ENCODE peak calls at places on chromosomes 5 and 9, in five cellular contexts. Z, G, H, L and R are unnamed samples.

GRCh38 chr9:114247491-114247890 is 75.4 kb upstream of the ORM1 start:
- DNase-seq in Z (no peak), G (no peak), H (no peak), L (no peak), R (no peak)

GRCh38 chr5:69331528-69332445 is 814 bp downstream of the CCDC125 start:
- DNase-seq in Z (peak), G (no peak), H (no peak), L (no peak), R (no peak)

GRCh38 chr5:143205386-143205785 is 198.1 kb downstream of the NR3C1 start:
- DNase-seq in Z (peak), G (no peak), H (no peak), L (no peak), R (no peak)

GRCh38 chr9:97978706-97979105 is 4.4 kb upstream of the ANP32B start:
- DNase-seq in Z (no peak), G (no peak), H (no peak), L (no peak), R (no peak)

GRCh38 chr9:93127395-93127911 is 6.6 kb downstream of the NINJ1 start:
- DNase-seq in Z (no peak), G (no peak), H (no peak), L (no peak), R (no peak)

GRCh38 chr9:18665947-18666346 is 192.0 kb downstream of the ADAMTSL1 start:
- DNase-seq in Z (no peak), G (no peak), H (no peak), L (no peak), R (no peak)

GRCh38 chr9:78319197-78320029 is 22.5 kb downstream of the PSAT1 start:
- DNase-seq in Z (no peak), G (no peak), H (no peak), L (no peak), R (no peak)

GRCh38 chr5:66138572-66139116 is 5.5 kb upstream of the SREK1 start:
- DNase-seq in Z (no peak), G (peak), H (no peak), L (no peak), R (no peak)

GRCh38 chr9:137201205-137201868 is 796 bp upstream of the TPRN start:
- DNase-seq in Z (peak), G (no peak), H (no peak), L (no peak), R (no peak)

GRCh38 chr9:27053369-27054057 is 48.0 kb upstream of the LRRC19 start:
- DNase-seq in Z (no peak), G (no peak), H (no peak), L (no peak), R (no peak)

GRCh38 chr9:138022121-138022741 is 144.6 kb downstream of the CACNA1B start:
- DNase-seq in Z (peak), G (peak), H (no peak), L (no peak), R (no peak)

GRCh38 chr9:124480621-124480981 is 26.6 kb downstream of the NR5A1 start:
- DNase-seq in Z (peak), G (peak), H (no peak), L (no peak), R (no peak)

GRCh38 chr5:73158313-73158712 is 14.7 kb upstream of the TMEM174 start:
- DNase-seq in Z (no peak), G (no peak), H (no peak), L (no peak), R (no peak)

GRCh38 chr5:9461246-9461645 is 84.6 kb downstream of the SEMA5A start:
- DNase-seq in Z (no peak), G (no peak), H (no peak), L (no peak), R (no peak)

GRCh38 chr5:155651-156410 is 35.5 kb upstream of the LRRC14B start:
- DNase-seq in Z (no peak), G (no peak), H (no peak), L (no peak), R (no peak)

GRCh38 chr5:1374680-1375055 is 29.8 kb upstream of the CLPTM1L start:
- DNase-seq in Z (no peak), G (no peak), H (no peak), L (no peak), R (no peak)

GRCh38 chr5:107104774-107105050 is 566.0 kb downstream of the EFNA5 start:
- DNase-seq in Z (peak), G (no peak), H (no peak), L (no peak), R (peak)

GRCh38 chr9:8456327-8456726 is 656.7 kb upstream of the DMAC1 start:
- DNase-seq in Z (no peak), G (no peak), H (no peak), L (no peak), R (no peak)

GRCh38 chr5:175347027-175347426 is 97.0 kb downstream of the DRD1 start:
- DNase-seq in Z (no peak), G (no peak), H (no peak), L (no peak), R (no peak)

GRCh38 chr5:133930061-133930823 is 38.2 kb downstream of the C5orf15 start:
- DNase-seq in Z (no peak), G (peak), H (no peak), L (no peak), R (no peak)

DNA sequence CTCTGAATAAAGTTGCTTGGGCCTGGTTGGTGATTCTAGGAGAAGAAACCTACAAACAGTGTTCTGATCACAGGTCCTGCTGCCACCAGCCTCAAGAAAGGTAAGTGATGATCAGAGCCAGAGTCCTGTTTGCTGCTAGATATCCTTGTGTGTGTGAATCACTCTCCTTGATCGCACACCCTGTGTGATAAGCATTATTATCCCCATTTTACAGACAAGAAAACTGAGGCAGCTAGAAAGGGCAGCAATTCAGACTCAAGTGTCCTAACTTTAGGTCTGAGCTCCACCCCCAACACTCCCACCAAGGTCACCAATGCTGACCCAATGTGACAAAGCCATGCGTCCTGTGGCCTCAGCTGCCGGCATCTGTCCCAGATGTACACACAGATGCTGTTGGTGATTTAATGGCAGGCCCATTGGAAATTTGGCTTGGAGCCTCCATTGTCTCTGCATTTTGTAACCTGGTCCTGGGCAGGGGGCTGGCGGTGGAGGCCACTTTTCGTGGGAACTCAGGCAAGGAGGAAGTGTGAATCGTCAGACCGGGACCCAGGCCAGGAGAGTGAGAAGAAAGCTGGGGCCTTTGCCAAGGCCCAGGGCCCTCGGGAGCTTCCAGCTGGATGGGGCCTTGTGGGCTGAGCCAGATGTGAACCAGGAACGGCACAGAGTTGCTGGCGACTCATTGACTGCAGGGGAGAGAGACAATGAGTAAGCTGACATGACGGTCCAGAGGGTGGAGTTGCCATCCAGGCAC is 29.8 kb upstream of the GGTA1 start:
- DNase-seq in Z (no peak), G (no peak), H (no peak), L (no peak), R (no peak)
- TF ChIP-seq POLR2AphosphoS5 in Z (no peak), G (no peak), H (no peak), L (no peak), R (no peak)

GRCh38 chr5:43042176-43042625 is 2.1 kb upstream of the ANXA2R start:
- DNase-seq in Z (peak), G (no peak), H (no peak), L (no peak), R (no peak)
- TF ChIP-seq POLR2AphosphoS5 in Z (no peak), G (no peak), H (no peak), L (no peak), R (no peak)

GRCh38 chr5:131393498-131393968 is 129.7 kb downstream of the CDC42SE2 start:
- DNase-seq in Z (no peak), G (no peak), H (no peak), L (no peak), R (no peak)
- TF ChIP-seq POLR2AphosphoS5 in Z (no peak), G (no peak), H (no peak), L (no peak), R (no peak)

DNA sequence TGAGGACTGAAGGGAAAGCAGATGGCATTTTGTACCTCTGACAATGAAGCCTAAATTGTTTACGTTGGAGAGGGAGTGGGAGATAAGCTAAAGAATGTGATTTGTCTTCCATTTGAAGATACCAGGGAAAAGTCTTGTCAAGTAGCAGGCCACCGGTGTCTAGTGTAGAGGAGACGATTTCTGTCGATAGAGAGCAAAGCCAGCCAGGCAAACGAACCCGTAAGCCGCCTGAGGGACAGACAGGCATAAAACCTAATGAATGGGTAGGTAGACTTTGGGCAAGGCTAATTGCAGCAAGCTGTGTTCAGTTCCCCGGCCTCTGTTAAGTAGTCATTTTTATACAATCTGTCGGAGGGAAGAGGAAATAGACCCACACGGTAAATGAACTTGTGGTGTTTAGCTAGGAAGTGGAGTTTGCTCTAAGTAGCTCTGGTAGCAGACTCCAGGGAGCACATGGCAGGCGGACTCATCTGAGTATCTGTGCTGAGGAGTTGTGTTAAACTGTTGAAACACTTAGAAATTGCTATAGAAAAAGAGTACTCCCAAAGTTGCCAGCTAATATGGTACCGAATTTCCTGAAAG is 28.8 kb downstream of the SMARCA2 start:
- DNase-seq in Z (no peak), G (no peak), H (no peak), L (no peak), R (no peak)
- TF ChIP-seq POLR2AphosphoS5 in Z (no peak), G (no peak), H (no peak), L (no peak), R (no peak)

DNA sequence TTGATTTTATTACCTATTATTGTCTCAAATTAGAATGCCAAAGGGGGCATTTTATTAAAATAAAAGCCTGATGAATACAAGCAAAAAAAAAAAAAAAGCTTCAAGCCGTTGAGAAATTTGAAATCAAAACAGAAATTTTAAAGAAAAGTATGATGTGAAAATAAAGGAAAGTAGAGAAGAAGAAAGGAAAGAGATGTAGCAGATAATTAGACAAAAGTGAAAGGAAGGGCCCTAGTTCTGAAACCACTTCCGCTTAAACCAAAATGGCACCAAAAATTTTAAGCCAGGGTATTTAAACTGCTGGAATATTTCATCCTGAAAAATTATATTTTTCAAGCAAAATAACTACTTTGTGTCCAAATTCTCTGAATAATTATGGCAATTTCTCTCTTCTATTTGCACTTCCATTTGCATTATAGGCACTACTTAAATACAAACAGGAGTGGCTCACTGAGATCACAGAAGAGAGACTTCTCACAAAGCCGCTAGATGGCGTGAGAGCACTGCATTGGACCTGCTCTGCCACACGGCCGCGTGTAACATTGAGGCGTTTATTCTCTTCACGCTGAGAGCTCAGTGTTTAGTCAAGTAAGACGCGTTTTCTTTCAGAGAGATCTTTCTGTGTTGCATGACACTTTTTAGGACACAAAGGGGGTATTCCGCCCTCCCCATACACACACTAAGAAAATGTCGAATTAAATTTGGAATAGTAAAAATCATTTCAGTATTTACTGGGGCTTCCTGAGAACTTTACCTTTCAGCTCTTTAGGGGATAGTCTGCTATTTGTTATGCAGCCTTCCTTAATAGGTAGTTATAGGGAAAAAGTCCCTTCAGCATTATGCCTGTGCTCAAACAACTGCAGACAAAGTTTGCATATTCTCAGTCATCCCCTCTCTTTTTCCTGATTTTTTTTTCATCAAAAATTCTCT is 368.4 kb upstream of the CCNH start:
- DNase-seq in Z (peak), G (peak), H (peak), L (peak), R (peak)
- TF ChIP-seq POLR2AphosphoS5 in Z (no peak), G (no peak), H (no peak), L (no peak), R (no peak)